ENCODE peak calls at places on chromosome 7, in seven cellular contexts. K is thyroid gland, Z is K562, N is tibial nerve, R is spleen, W is body of pancreas, H is GM12892. C is an unnamed sample.

GRCh38 chr7:109890622-109891021 is 1200.3 kb upstream of the LRRN3 start:
- DNase-seq in Z (no peak), H (no peak), R (no peak), N (no peak), W (no peak), K (no peak), C (no peak)

GRCh38 chr7:150876817-150877526 is 24.7 kb downstream of the AOC1 start:
- DNase-seq in Z (peak; percentile 94), W (peak; percentile 63), N (no peak), K (peak; percentile 34), R (peak; percentile 74), H (no peak), C (peak; percentile 50)

GRCh38 chr7:105985821-105986220 is 22.8 kb downstream of the CDHR3 start:
- DNase-seq in H (no peak), N (no peak), R (no peak), K (no peak), Z (no peak), W (no peak), C (no peak)

GRCh38 chr7:7114575-7115291 is 67.6 kb upstream of the C1GALT1 start:
- DNase-seq in R (no peak), H (no peak), W (peak; percentile 44), Z (no peak), K (no peak), N (no peak), C (no peak)

GRCh38 chr7:135514856-135515255 is 5.0 kb upstream of the CNOT4 start:
- DNase-seq in K (no peak), N (no peak), H (no peak), R (no peak), Z (no peak), W (no peak), C (no peak)

GRCh38 chr7:31398815-31399214 is 58.3 kb upstream of the NEUROD6 start:
- DNase-seq in H (no peak), N (no peak), R (no peak), W (no peak), Z (peak; percentile 10), K (no peak), C (no peak)

GRCh38 chr7:39819514-39819913 is 130.5 kb upstream of the CDK13 start:
- DNase-seq in Z (no peak), K (no peak), H (no peak), R (no peak), W (no peak), N (no peak), C (no peak)

GRCh38 chr7:16223963-16224707 is 197.2 kb downstream of the CRPPA start:
- DNase-seq in W (no peak), N (no peak), Z (no peak), R (no peak), K (no peak), H (no peak), C (no peak)

GRCh38 chr7:99428972-99429566 is 9.5 kb downstream of the PTCD1 start:
- DNase-seq in W (no peak), R (no peak), Z (no peak), H (no peak), K (no peak), N (no peak), C (no peak)

GRCh38 chr7:157703534-157704195 is 366.9 kb downstream of the DNAJB6 start:
- DNase-seq in H (no peak), R (peak; percentile 44), W (no peak), K (no peak), Z (no peak), N (no peak), C (no peak)

GRCh38 chr7:140650367-140650766 is 9.8 kb upstream of the DENND2A start:
- DNase-seq in H (no peak), N (no peak), Z (no peak), K (no peak), R (peak; percentile 36), W (no peak), C (no peak)

GRCh38 chr7:129918922-129919321 is 33.8 kb downstream of the UBE2H start:
- DNase-seq in Z (no peak), H (no peak), R (no peak), N (no peak), K (peak; percentile 7), W (no peak), C (no peak)

GRCh38 chr7:142389544-142389943 is 131.7 kb upstream of the PRSS58 start:
- DNase-seq in N (no peak), K (no peak), Z (no peak), R (no peak), H (no peak), W (peak; percentile 48), C (no peak)

GRCh38 chr7:149573519-149573918 is 75.9 kb upstream of the ZNF746 start:
- DNase-seq in K (no peak), R (no peak), H (no peak), W (no peak), N (no peak), Z (no peak), C (no peak)

GRCh38 chr7:155951554-155952158 is 139.4 kb upstream of the SHH start:
- DNase-seq in H (no peak), K (no peak), R (no peak), N (no peak), Z (no peak), W (peak; percentile 67), C (no peak)

GRCh38 chr7:134448359-134449229 is 10.3 kb downstream of the AKR1B1 start:
- DNase-seq in Z (peak; percentile 87), N (no peak), H (no peak), R (no peak), W (no peak), K (peak; percentile 29), C (no peak)

GRCh38 chr7:101244385-101245146 is at the start of gene FIS1:
- DNase-seq in H (peak; percentile 91), Z (peak; percentile 93), K (peak; percentile 95), W (peak; percentile 97), R (peak; percentile 99), N (peak; percentile 84), C (peak; percentile 92)
- TF ChIP-seq POLR2A in H (peak; percentile 74), Z (peak; percentile 97), K (peak; percentile 81), W (peak; percentile 32), R (peak; percentile 65), N (peak; percentile 84), C (peak; percentile 87)

GRCh38 chr7:102874166-102874829 is 38.5 kb upstream of the LRRC17 start:
- DNase-seq in Z (no peak), N (no peak), W (no peak), R (no peak), H (peak; percentile 11), K (no peak), C (peak; percentile 25)
- TF ChIP-seq POLR2A in Z (no peak), N (no peak), W (no peak), R (no peak), H (no peak), K (no peak), C (no peak)

GRCh38 chr7:37341033-37341630 is 107.5 kb downstream of the ELMO1 start:
- DNase-seq in W (no peak), N (no peak), H (no peak), R (no peak), K (no peak), Z (no peak), C (no peak)

GRCh38 chr7:37344886-37345579 is 103.6 kb downstream of the ELMO1 start:
- DNase-seq in N (no peak), W (no peak), Z (no peak), H (no peak), K (no peak), R (no peak), C (no peak)

GRCh38 chr7:37346761-37347160 is 101.9 kb downstream of the ELMO1 start:
- DNase-seq in W (no peak), H (no peak), Z (no peak), N (no peak), R (no peak), K (peak; percentile 29), C (no peak)

GRCh38 chr7:37342170-37342569 is 106.5 kb downstream of the ELMO1 start:
- DNase-seq in Z (no peak), W (no peak), K (no peak), H (no peak), R (no peak), N (no peak), C (no peak)

GRCh38 chr7:37342665-37343471 is 105.8 kb downstream of the ELMO1 start:
- DNase-seq in Z (no peak), H (no peak), R (peak; percentile 90), N (no peak), W (no peak), K (no peak), C (no peak)
- TF ChIP-seq POLR2A in Z (no peak), H (peak; percentile 57), R (no peak), N (no peak), W (no peak), K (no peak), C (peak; percentile 85)

GRCh38 chr7:35799846-35800717 is 775 bp upstream of the SEPTIN7 start:
- DNase-seq in H (peak; percentile 41), R (peak; percentile 96), N (peak; percentile 63), K (peak; percentile 86), Z (peak; percentile 75), W (peak; percentile 86), C (peak; percentile 36)
- TF ChIP-seq POLR2A in H (peak; percentile 85), R (no peak), N (no peak), K (no peak), Z (peak; percentile 57), W (no peak), C (peak; percentile 89)

DNA sequence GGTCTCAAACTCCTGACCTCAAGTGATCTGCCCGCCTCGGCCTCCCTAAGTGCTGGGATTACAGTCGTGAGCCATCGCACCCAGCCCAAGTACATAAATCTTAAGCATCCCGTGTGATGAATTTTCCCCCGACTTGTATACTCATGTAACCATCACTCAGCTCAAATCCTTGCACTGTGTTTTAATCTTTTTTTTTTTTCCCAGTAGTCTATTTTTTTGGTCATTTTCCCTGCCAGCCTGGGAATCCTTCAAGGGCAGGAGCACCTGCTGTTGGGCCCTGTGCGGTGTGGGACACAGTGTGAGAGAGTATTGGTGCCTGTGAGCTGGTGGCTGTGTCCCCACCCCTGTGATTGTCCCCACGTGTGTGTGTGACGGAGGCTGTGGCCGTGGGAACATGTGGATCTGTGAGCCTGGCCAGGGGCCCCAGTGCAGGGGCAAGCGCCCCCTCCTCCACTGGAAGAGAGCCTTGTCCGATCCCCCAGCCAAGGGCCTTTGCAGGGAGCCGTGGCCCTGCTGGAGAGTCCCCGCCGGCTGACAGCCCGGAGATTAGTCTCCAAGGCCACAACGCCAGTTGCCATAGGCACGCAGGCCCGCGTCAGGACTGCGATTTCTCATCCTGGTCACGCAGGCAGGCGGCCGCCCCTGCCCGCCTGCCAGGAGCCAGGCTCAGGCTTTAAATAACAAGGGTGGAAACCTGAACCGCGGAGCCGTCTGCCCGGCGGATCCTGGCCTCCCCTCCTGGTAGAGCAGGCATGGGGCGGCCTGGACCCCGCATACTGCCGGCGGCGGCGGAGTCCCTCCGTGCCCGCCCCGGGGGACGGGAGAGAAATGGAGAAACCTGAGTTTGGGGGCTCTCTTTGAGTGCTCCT is 26.5 kb downstream of the GTF2IRD1 start:
- DNase-seq in Z (no peak), R (peak; percentile 86), H (no peak), N (peak; percentile 50), K (peak; percentile 92), W (peak; percentile 95), C (peak; percentile 55)
- TF ChIP-seq POLR2A in Z (no peak), R (no peak), H (no peak), N (peak; percentile 51), K (peak; percentile 70), W (peak; percentile 29), C (no peak)

DNA sequence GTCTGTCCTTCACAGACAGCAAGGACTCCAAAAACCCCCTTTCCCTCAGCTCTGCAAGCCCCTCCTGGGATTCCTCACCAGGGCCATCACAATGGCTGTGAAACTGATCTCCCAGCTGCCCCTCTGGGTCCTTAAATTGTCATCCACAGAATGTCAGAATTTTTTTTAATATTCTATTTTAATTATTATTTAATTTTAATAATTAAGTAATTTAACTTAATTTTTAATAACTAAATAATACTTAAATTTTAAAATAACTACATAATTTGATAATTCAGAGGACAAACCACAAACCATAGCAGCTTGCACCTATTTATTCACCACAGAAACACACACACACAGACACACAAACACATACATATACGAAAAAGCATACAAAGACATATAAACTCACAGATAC is 565.8 kb upstream of the COBL start:
- DNase-seq in Z (no peak), N (no peak), H (no peak), K (no peak), W (no peak), R (no peak), C (no peak)
- TF ChIP-seq POLR2A in Z (no peak), N (no peak), H (no peak), K (no peak), W (no peak), R (no peak), C (no peak)

C was measured in GM12891.